ENCODE peak calls at places on chromosomes 16 and 17, in nine cellular contexts. One of them, this sample, is unnamed.

GRCh38 chr17:56694825-56695224 is 101.3 kb downstream of the NOG start:
- DNase-seq in HL-60: no peak
- DNase-seq in activated CD4-positive, alpha-beta T cell treated with anti-CD3 and anti-CD28 coated beads, Interleukin-2, amount 50 U/mL, for 4 hours: no peak
- DNase-seq in NCI-H2081: no peak
- DNase-seq in hippocampal formation: no peak
- DNase-seq in H54: no peak
- DNase-seq in GDM1: no peak
- DNase-seq in astrocyte of the cerebellum: no peak
- DNase-seq in activated naive CD4-positive, alpha-beta T cell treated with anti-CD3 and anti-CD28 coated beads for 36 hours: no peak
- DNase-seq in this sample: no peak

GRCh38 chr17:78133179-78133951 is 2.8 kb downstream of the TMC8 start:
- DNase-seq in NCI-H2081: no peak
- DNase-seq in H54: no peak
- DNase-seq in GDM1: no peak
- DNase-seq in activated CD4-positive, alpha-beta T cell treated with anti-CD3 and anti-CD28 coated beads, Interleukin-2, amount 50 U/mL, for 4 hours: no peak
- DNase-seq in astrocyte of the cerebellum: no peak
- DNase-seq in activated naive CD4-positive, alpha-beta T cell treated with anti-CD3 and anti-CD28 coated beads for 36 hours: peak; percentile 29
- DNase-seq in HL-60: no peak
- DNase-seq in hippocampal formation: no peak
- DNase-seq in this sample: no peak

GRCh38 chr16:86090461-86091170 is 191.7 kb downstream of the IRF8 start:
- DNase-seq in GDM1: no peak
- DNase-seq in hippocampal formation: no peak
- DNase-seq in HL-60: no peak
- DNase-seq in activated naive CD4-positive, alpha-beta T cell treated with anti-CD3 and anti-CD28 coated beads for 36 hours: no peak
- DNase-seq in NCI-H2081: no peak
- DNase-seq in H54: no peak
- DNase-seq in astrocyte of the cerebellum: no peak
- DNase-seq in activated CD4-positive, alpha-beta T cell treated with anti-CD3 and anti-CD28 coated beads, Interleukin-2, amount 50 U/mL, for 4 hours: no peak
- DNase-seq in this sample: no peak

GRCh38 chr16:85491798-85492616 is 121.1 kb upstream of the GSE1 start:
- DNase-seq in hippocampal formation: no peak
- DNase-seq in GDM1: no peak
- DNase-seq in HL-60: no peak
- DNase-seq in H54: no peak
- DNase-seq in activated naive CD4-positive, alpha-beta T cell treated with anti-CD3 and anti-CD28 coated beads for 36 hours: no peak
- DNase-seq in NCI-H2081: no peak
- DNase-seq in activated CD4-positive, alpha-beta T cell treated with anti-CD3 and anti-CD28 coated beads, Interleukin-2, amount 50 U/mL, for 4 hours: no peak
- DNase-seq in astrocyte of the cerebellum: no peak
- DNase-seq in this sample: peak; percentile 41

GRCh38 chr17:58232707-58233156 is 5.7 kb upstream of the LPO start:
- DNase-seq in GDM1: peak; percentile 79
- DNase-seq in NCI-H2081: no peak
- DNase-seq in activated naive CD4-positive, alpha-beta T cell treated with anti-CD3 and anti-CD28 coated beads for 36 hours: no peak
- DNase-seq in hippocampal formation: peak; percentile 29
- DNase-seq in astrocyte of the cerebellum: no peak
- DNase-seq in HL-60: peak; percentile 94
- DNase-seq in activated CD4-positive, alpha-beta T cell treated with anti-CD3 and anti-CD28 coated beads, Interleukin-2, amount 50 U/mL, for 4 hours: peak; percentile 5
- DNase-seq in H54: peak; percentile 50
- DNase-seq in this sample: no peak

GRCh38 chr17:8173871-8174322 is 2.3 kb downstream of the TMEM107 start:
- DNase-seq in NCI-H2081: no peak
- DNase-seq in activated CD4-positive, alpha-beta T cell treated with anti-CD3 and anti-CD28 coated beads, Interleukin-2, amount 50 U/mL, for 4 hours: no peak
- DNase-seq in hippocampal formation: no peak
- DNase-seq in H54: no peak
- DNase-seq in activated naive CD4-positive, alpha-beta T cell treated with anti-CD3 and anti-CD28 coated beads for 36 hours: no peak
- DNase-seq in GDM1: no peak
- DNase-seq in HL-60: no peak
- DNase-seq in astrocyte of the cerebellum: no peak
- DNase-seq in this sample: no peak

GRCh38 chr17:62869885-62870580 is 61.9 kb upstream of the MARCHF10 start:
- DNase-seq in GDM1: no peak
- DNase-seq in hippocampal formation: no peak
- DNase-seq in HL-60: no peak
- DNase-seq in activated naive CD4-positive, alpha-beta T cell treated with anti-CD3 and anti-CD28 coated beads for 36 hours: no peak
- DNase-seq in activated CD4-positive, alpha-beta T cell treated with anti-CD3 and anti-CD28 coated beads, Interleukin-2, amount 50 U/mL, for 4 hours: no peak
- DNase-seq in astrocyte of the cerebellum: peak; percentile 28
- DNase-seq in NCI-H2081: no peak
- DNase-seq in H54: no peak
- DNase-seq in this sample: no peak

GRCh38 chr16:66728117-66728787 is 23.2 kb downstream of the DYNC1LI2 start:
- DNase-seq in H54: no peak
- DNase-seq in GDM1: no peak
- DNase-seq in astrocyte of the cerebellum: peak; percentile 61
- DNase-seq in NCI-H2081: peak; percentile 52
- DNase-seq in hippocampal formation: no peak
- DNase-seq in activated naive CD4-positive, alpha-beta T cell treated with anti-CD3 and anti-CD28 coated beads for 36 hours: peak; percentile 12
- DNase-seq in activated CD4-positive, alpha-beta T cell treated with anti-CD3 and anti-CD28 coated beads, Interleukin-2, amount 50 U/mL, for 4 hours: no peak
- DNase-seq in HL-60: no peak
- DNase-seq in this sample: peak; percentile 28

GRCh38 chr16:12749076-12749475 is 54.6 kb downstream of the CPPED1 start:
- DNase-seq in NCI-H2081: no peak
- DNase-seq in astrocyte of the cerebellum: no peak
- DNase-seq in activated CD4-positive, alpha-beta T cell treated with anti-CD3 and anti-CD28 coated beads, Interleukin-2, amount 50 U/mL, for 4 hours: no peak
- DNase-seq in GDM1: no peak
- DNase-seq in HL-60: no peak
- DNase-seq in activated naive CD4-positive, alpha-beta T cell treated with anti-CD3 and anti-CD28 coated beads for 36 hours: no peak
- DNase-seq in H54: no peak
- DNase-seq in hippocampal formation: no peak
- DNase-seq in this sample: no peak

GRCh38 chr17:34386925-34387550 is 24.0 kb upstream of the CCL1 start:
- DNase-seq in NCI-H2081: no peak
- DNase-seq in astrocyte of the cerebellum: no peak
- DNase-seq in hippocampal formation: peak; percentile 23
- DNase-seq in activated naive CD4-positive, alpha-beta T cell treated with anti-CD3 and anti-CD28 coated beads for 36 hours: no peak
- DNase-seq in GDM1: peak; percentile 28
- DNase-seq in activated CD4-positive, alpha-beta T cell treated with anti-CD3 and anti-CD28 coated beads, Interleukin-2, amount 50 U/mL, for 4 hours: no peak
- DNase-seq in HL-60: no peak
- DNase-seq in H54: no peak
- DNase-seq in this sample: no peak

GRCh38 chr17:13362341-13363122 is 239.2 kb downstream of the HS3ST3A1 start:
- DNase-seq in astrocyte of the cerebellum: no peak
- DNase-seq in activated CD4-positive, alpha-beta T cell treated with anti-CD3 and anti-CD28 coated beads, Interleukin-2, amount 50 U/mL, for 4 hours: no peak
- DNase-seq in H54: no peak
- DNase-seq in GDM1: no peak
- DNase-seq in activated naive CD4-positive, alpha-beta T cell treated with anti-CD3 and anti-CD28 coated beads for 36 hours: no peak
- DNase-seq in NCI-H2081: no peak
- DNase-seq in HL-60: no peak
- DNase-seq in hippocampal formation: no peak
- DNase-seq in this sample: no peak

GRCh38 chr17:7004398-7005253 is 7.8 kb upstream of the RNASEK start:
- DNase-seq in hippocampal formation: no peak
- DNase-seq in NCI-H2081: peak; percentile 64
- DNase-seq in GDM1: peak; percentile 34
- DNase-seq in H54: peak; percentile 51
- DNase-seq in HL-60: no peak
- DNase-seq in activated naive CD4-positive, alpha-beta T cell treated with anti-CD3 and anti-CD28 coated beads for 36 hours: peak; percentile 53
- DNase-seq in astrocyte of the cerebellum: peak; percentile 31
- DNase-seq in activated CD4-positive, alpha-beta T cell treated with anti-CD3 and anti-CD28 coated beads, Interleukin-2, amount 50 U/mL, for 4 hours: no peak
- DNase-seq in this sample: peak; percentile 56

GRCh38 chr16:82671743-82672142 is 45.0 kb downstream of the CDH13 start:
- DNase-seq in HL-60: no peak
- DNase-seq in NCI-H2081: no peak
- DNase-seq in GDM1: no peak
- DNase-seq in H54: no peak
- DNase-seq in activated CD4-positive, alpha-beta T cell treated with anti-CD3 and anti-CD28 coated beads, Interleukin-2, amount 50 U/mL, for 4 hours: peak; percentile 31
- DNase-seq in astrocyte of the cerebellum: no peak
- DNase-seq in hippocampal formation: no peak
- DNase-seq in activated naive CD4-positive, alpha-beta T cell treated with anti-CD3 and anti-CD28 coated beads for 36 hours: peak; percentile 56
- DNase-seq in this sample: no peak

GRCh38 chr17:9472094-9472493 is 103.5 kb downstream of the STX8 start:
- DNase-seq in activated naive CD4-positive, alpha-beta T cell treated with anti-CD3 and anti-CD28 coated beads for 36 hours: no peak
- DNase-seq in GDM1: no peak
- DNase-seq in hippocampal formation: no peak
- DNase-seq in astrocyte of the cerebellum: no peak
- DNase-seq in activated CD4-positive, alpha-beta T cell treated with anti-CD3 and anti-CD28 coated beads, Interleukin-2, amount 50 U/mL, for 4 hours: no peak
- DNase-seq in H54: peak; percentile 53
- DNase-seq in NCI-H2081: no peak
- DNase-seq in HL-60: no peak
- DNase-seq in this sample: no peak

GRCh38 chr16:53768593-53768992 is 64.6 kb downstream of the FTO start:
- DNase-seq in astrocyte of the cerebellum: peak; percentile 92
- DNase-seq in hippocampal formation: no peak
- DNase-seq in activated CD4-positive, alpha-beta T cell treated with anti-CD3 and anti-CD28 coated beads, Interleukin-2, amount 50 U/mL, for 4 hours: no peak
- DNase-seq in activated naive CD4-positive, alpha-beta T cell treated with anti-CD3 and anti-CD28 coated beads for 36 hours: no peak
- DNase-seq in H54: no peak
- DNase-seq in GDM1: no peak
- DNase-seq in NCI-H2081: no peak
- DNase-seq in HL-60: no peak
- DNase-seq in this sample: peak; percentile 61

GRCh38 chr16:30659507-30660423 is 1.5 kb downstream of the FBRS start:
- DNase-seq in H54: no peak
- DNase-seq in activated naive CD4-positive, alpha-beta T cell treated with anti-CD3 and anti-CD28 coated beads for 36 hours: peak; percentile 46
- DNase-seq in activated CD4-positive, alpha-beta T cell treated with anti-CD3 and anti-CD28 coated beads, Interleukin-2, amount 50 U/mL, for 4 hours: no peak
- DNase-seq in hippocampal formation: no peak
- DNase-seq in HL-60: no peak
- DNase-seq in NCI-H2081: peak; percentile 13
- DNase-seq in GDM1: no peak
- DNase-seq in astrocyte of the cerebellum: no peak
- DNase-seq in this sample: no peak

GRCh38 chr16:24075929-24076716 is 180.0 kb upstream of the CACNG3 start:
- DNase-seq in activated CD4-positive, alpha-beta T cell treated with anti-CD3 and anti-CD28 coated beads, Interleukin-2, amount 50 U/mL, for 4 hours: no peak
- DNase-seq in GDM1: no peak
- DNase-seq in activated naive CD4-positive, alpha-beta T cell treated with anti-CD3 and anti-CD28 coated beads for 36 hours: peak; percentile 45
- DNase-seq in astrocyte of the cerebellum: no peak
- DNase-seq in H54: no peak
- DNase-seq in HL-60: no peak
- DNase-seq in NCI-H2081: no peak
- DNase-seq in hippocampal formation: no peak
- DNase-seq in this sample: peak; percentile 10

GRCh38 chr17:30222741-30223175 is 12.7 kb downstream of the SLC6A4 start:
- DNase-seq in H54: no peak
- DNase-seq in GDM1: no peak
- DNase-seq in astrocyte of the cerebellum: no peak
- DNase-seq in hippocampal formation: no peak
- DNase-seq in activated CD4-positive, alpha-beta T cell treated with anti-CD3 and anti-CD28 coated beads, Interleukin-2, amount 50 U/mL, for 4 hours: no peak
- DNase-seq in NCI-H2081: no peak
- DNase-seq in HL-60: no peak
- DNase-seq in activated naive CD4-positive, alpha-beta T cell treated with anti-CD3 and anti-CD28 coated beads for 36 hours: no peak
- DNase-seq in this sample: no peak

GRCh38 chr17:77193653-77194052 is 52.9 kb downstream of the SEC14L1 start:
- DNase-seq in hippocampal formation: no peak
- DNase-seq in H54: no peak
- DNase-seq in activated naive CD4-positive, alpha-beta T cell treated with anti-CD3 and anti-CD28 coated beads for 36 hours: no peak
- DNase-seq in HL-60: no peak
- DNase-seq in activated CD4-positive, alpha-beta T cell treated with anti-CD3 and anti-CD28 coated beads, Interleukin-2, amount 50 U/mL, for 4 hours: no peak
- DNase-seq in astrocyte of the cerebellum: no peak
- DNase-seq in GDM1: no peak
- DNase-seq in NCI-H2081: no peak
- DNase-seq in this sample: no peak

GRCh38 chr16:52074133-52074532 is 472.8 kb downstream of the TOX3 start:
- DNase-seq in NCI-H2081: no peak
- DNase-seq in HL-60: no peak
- DNase-seq in astrocyte of the cerebellum: no peak
- DNase-seq in H54: no peak
- DNase-seq in GDM1: no peak
- DNase-seq in hippocampal formation: no peak
- DNase-seq in activated CD4-positive, alpha-beta T cell treated with anti-CD3 and anti-CD28 coated beads, Interleukin-2, amount 50 U/mL, for 4 hours: no peak
- DNase-seq in activated naive CD4-positive, alpha-beta T cell treated with anti-CD3 and anti-CD28 coated beads for 36 hours: no peak
- DNase-seq in this sample: no peak

GRCh38 chr17:39138416-39139136 is 12.9 kb downstream of the PLXDC1 start:
- DNase-seq in activated naive CD4-positive, alpha-beta T cell treated with anti-CD3 and anti-CD28 coated beads for 36 hours: no peak
- DNase-seq in astrocyte of the cerebellum: no peak
- DNase-seq in hippocampal formation: no peak
- DNase-seq in activated CD4-positive, alpha-beta T cell treated with anti-CD3 and anti-CD28 coated beads, Interleukin-2, amount 50 U/mL, for 4 hours: no peak
- DNase-seq in H54: no peak
- DNase-seq in NCI-H2081: no peak
- DNase-seq in GDM1: no peak
- DNase-seq in HL-60: no peak
- DNase-seq in this sample: no peak

GRCh38 chr17:74750327-74751069 is 2.1 kb downstream of the NHERF1 start:
- DNase-seq in astrocyte of the cerebellum: no peak
- DNase-seq in activated CD4-positive, alpha-beta T cell treated with anti-CD3 and anti-CD28 coated beads, Interleukin-2, amount 50 U/mL, for 4 hours: no peak
- DNase-seq in hippocampal formation: peak; percentile 60
- DNase-seq in activated naive CD4-positive, alpha-beta T cell treated with anti-CD3 and anti-CD28 coated beads for 36 hours: no peak
- DNase-seq in GDM1: no peak
- DNase-seq in NCI-H2081: no peak
- DNase-seq in HL-60: no peak
- DNase-seq in H54: no peak
- DNase-seq in this sample: no peak

GRCh38 chr17:38996660-38997337 is 29.6 kb upstream of the FBXO47 start:
- DNase-seq in HL-60: no peak
- DNase-seq in NCI-H2081: no peak
- DNase-seq in H54: no peak
- DNase-seq in astrocyte of the cerebellum: no peak
- DNase-seq in activated naive CD4-positive, alpha-beta T cell treated with anti-CD3 and anti-CD28 coated beads for 36 hours: no peak
- DNase-seq in GDM1: no peak
- DNase-seq in activated CD4-positive, alpha-beta T cell treated with anti-CD3 and anti-CD28 coated beads, Interleukin-2, amount 50 U/mL, for 4 hours: no peak
- DNase-seq in hippocampal formation: no peak
- DNase-seq in this sample: no peak

GRCh38 chr17:38922538-38923291 is 2.7 kb upstream of the LASP1NB start:
- DNase-seq in activated naive CD4-positive, alpha-beta T cell treated with anti-CD3 and anti-CD28 coated beads for 36 hours: no peak
- DNase-seq in hippocampal formation: peak; percentile 41
- DNase-seq in GDM1: no peak
- DNase-seq in activated CD4-positive, alpha-beta T cell treated with anti-CD3 and anti-CD28 coated beads, Interleukin-2, amount 50 U/mL, for 4 hours: no peak
- DNase-seq in HL-60: no peak
- DNase-seq in NCI-H2081: peak; percentile 77
- DNase-seq in H54: peak; percentile 56
- DNase-seq in astrocyte of the cerebellum: peak; percentile 71
- DNase-seq in this sample: no peak

GRCh38 chr17:65931246-65932149 is 260.4 kb downstream of the CEP112 start:
- DNase-seq in astrocyte of the cerebellum: no peak
- DNase-seq in HL-60: no peak
- DNase-seq in hippocampal formation: no peak
- DNase-seq in activated naive CD4-positive, alpha-beta T cell treated with anti-CD3 and anti-CD28 coated beads for 36 hours: no peak
- DNase-seq in H54: no peak
- DNase-seq in activated CD4-positive, alpha-beta T cell treated with anti-CD3 and anti-CD28 coated beads, Interleukin-2, amount 50 U/mL, for 4 hours: no peak
- DNase-seq in NCI-H2081: no peak
- DNase-seq in GDM1: no peak
- DNase-seq in this sample: no peak

GRCh38 chr16:64238576-64238975 is 883.3 kb downstream of the CDH11 start:
- DNase-seq in NCI-H2081: no peak
- DNase-seq in activated CD4-positive, alpha-beta T cell treated with anti-CD3 and anti-CD28 coated beads, Interleukin-2, amount 50 U/mL, for 4 hours: no peak
- DNase-seq in hippocampal formation: no peak
- DNase-seq in HL-60: no peak
- DNase-seq in astrocyte of the cerebellum: no peak
- DNase-seq in H54: no peak
- DNase-seq in activated naive CD4-positive, alpha-beta T cell treated with anti-CD3 and anti-CD28 coated beads for 36 hours: no peak
- DNase-seq in GDM1: no peak
- DNase-seq in this sample: no peak

GRCh38 chr17:68291836-68292688 is 767 bp downstream of the ARSG start:
- DNase-seq in NCI-H2081: peak; percentile 83
- DNase-seq in GDM1: peak; percentile 73
- DNase-seq in HL-60: peak; percentile 98
- DNase-seq in H54: peak; percentile 95
- DNase-seq in astrocyte of the cerebellum: no peak
- DNase-seq in hippocampal formation: peak; percentile 28
- DNase-seq in activated CD4-positive, alpha-beta T cell treated with anti-CD3 and anti-CD28 coated beads, Interleukin-2, amount 50 U/mL, for 4 hours: peak; percentile 87
- DNase-seq in activated naive CD4-positive, alpha-beta T cell treated with anti-CD3 and anti-CD28 coated beads for 36 hours: peak; percentile 85
- DNase-seq in this sample: peak; percentile 63

GRCh38 chr17:41654908-41655607 is 30.7 kb upstream of the KRT17 start:
- DNase-seq in activated naive CD4-positive, alpha-beta T cell treated with anti-CD3 and anti-CD28 coated beads for 36 hours: no peak
- DNase-seq in astrocyte of the cerebellum: no peak
- DNase-seq in NCI-H2081: no peak
- DNase-seq in GDM1: no peak
- DNase-seq in hippocampal formation: no peak
- DNase-seq in H54: no peak
- DNase-seq in activated CD4-positive, alpha-beta T cell treated with anti-CD3 and anti-CD28 coated beads, Interleukin-2, amount 50 U/mL, for 4 hours: no peak
- DNase-seq in HL-60: no peak
- DNase-seq in this sample: no peak

GRCh38 chr16:85916141-85916890 is 17.4 kb downstream of the IRF8 start:
- DNase-seq in hippocampal formation: no peak
- DNase-seq in activated CD4-positive, alpha-beta T cell treated with anti-CD3 and anti-CD28 coated beads, Interleukin-2, amount 50 U/mL, for 4 hours: no peak
- DNase-seq in GDM1: no peak
- DNase-seq in activated naive CD4-positive, alpha-beta T cell treated with anti-CD3 and anti-CD28 coated beads for 36 hours: no peak
- DNase-seq in HL-60: no peak
- DNase-seq in H54: peak; percentile 32
- DNase-seq in astrocyte of the cerebellum: no peak
- DNase-seq in NCI-H2081: no peak
- DNase-seq in this sample: no peak

GRCh38 chr17:83203472-83204221 is 124.2 kb downstream of the METRNL start:
- DNase-seq in NCI-H2081: no peak
- DNase-seq in activated CD4-positive, alpha-beta T cell treated with anti-CD3 and anti-CD28 coated beads, Interleukin-2, amount 50 U/mL, for 4 hours: no peak
- DNase-seq in H54: no peak
- DNase-seq in activated naive CD4-positive, alpha-beta T cell treated with anti-CD3 and anti-CD28 coated beads for 36 hours: peak; percentile 3
- DNase-seq in HL-60: no peak
- DNase-seq in astrocyte of the cerebellum: no peak
- DNase-seq in GDM1: no peak
- DNase-seq in hippocampal formation: no peak
- DNase-seq in this sample: no peak

GRCh38 chr17:530851-531250 is 178.2 kb upstream of the RPH3AL start:
- DNase-seq in HL-60: no peak
- DNase-seq in H54: no peak
- DNase-seq in activated naive CD4-positive, alpha-beta T cell treated with anti-CD3 and anti-CD28 coated beads for 36 hours: no peak
- DNase-seq in hippocampal formation: no peak
- DNase-seq in astrocyte of the cerebellum: no peak
- DNase-seq in GDM1: no peak
- DNase-seq in activated CD4-positive, alpha-beta T cell treated with anti-CD3 and anti-CD28 coated beads, Interleukin-2, amount 50 U/mL, for 4 hours: no peak
- DNase-seq in NCI-H2081: no peak
- DNase-seq in this sample: no peak

This sample was measured in HCT116.